ENCODE peak calls at places on chromosomes 1 and 21, in nine cellular contexts. S is psoas muscle; I is heart left ventricle; M is epithelial cell of proximal tubule; P is endodermal cell; L is CD8-positive, alpha-beta T cell; N is IMR-90; O is BE2C; W is HFF-Myc. Z is an unnamed sample.

GRCh38 chr1:6794164-6794563 is 8.9 kb downstream of the CAMTA1 start:
- DNase-seq in S (no peak), I (no peak), M (no peak), P (no peak), L (no peak), N (peak), O (no peak), W (no peak), Z (peak)

GRCh38 chr1:67559222-67559700 is 125.7 kb upstream of the GADD45A start:
- DNase-seq in S (peak), I (peak), M (no peak), P (peak), L (no peak), N (peak), O (peak), W (no peak), Z (peak)

GRCh38 chr1:38781872-38782617 is 77.5 kb downstream of the RRAGC start:
- DNase-seq in S (no peak), I (no peak), M (no peak), P (no peak), L (no peak), N (no peak), O (no peak), W (no peak), Z (no peak)

GRCh38 chr1:247118946-247119446 is 14.8 kb upstream of the ZNF669 start:
- DNase-seq in S (no peak), I (no peak), M (no peak), P (peak), L (no peak), N (no peak), O (peak), W (no peak), Z (peak)

GRCh38 chr1:33321178-33321577 is 280 bp upstream of the A3GALT2 start:
- DNase-seq in S (no peak), I (no peak), M (no peak), P (no peak), L (no peak), N (no peak), O (no peak), W (no peak), Z (no peak)

GRCh38 chr1:2228684-2229031 is 539 bp downstream of the SKI start:
- DNase-seq in S (no peak), I (peak), M (no peak), P (peak), L (no peak), N (no peak), O (no peak), W (no peak), Z (no peak)

GRCh38 chr1:109993885-109994284 is 9.3 kb downstream of the AHCYL1 start:
- DNase-seq in S (no peak), I (no peak), M (no peak), P (no peak), L (no peak), N (peak), O (no peak), W (no peak), Z (peak)

GRCh38 chr1:42085596-42085995 is 67.6 kb upstream of the GUCA2B start:
- DNase-seq in S (no peak), I (no peak), M (peak), P (no peak), L (no peak), N (peak), O (no peak), W (no peak), Z (peak)

GRCh38 chr21:39000496-39000895 is 182.8 kb downstream of the PSMG1 start:
- DNase-seq in S (no peak), I (no peak), M (no peak), P (peak), L (no peak), N (peak), O (no peak), W (no peak), Z (no peak)

GRCh38 chr1:3282186-3282585 is 172.3 kb upstream of the ARHGEF16 start:
- DNase-seq in S (no peak), I (no peak), M (no peak), P (no peak), L (no peak), N (no peak), O (no peak), W (no peak), Z (no peak)

GRCh38 chr1:164636744-164637143 is 77.8 kb downstream of the PBX1 start:
- DNase-seq in S (no peak), I (no peak), M (no peak), P (no peak), L (no peak), N (no peak), O (no peak), W (no peak), Z (no peak)

DNA sequence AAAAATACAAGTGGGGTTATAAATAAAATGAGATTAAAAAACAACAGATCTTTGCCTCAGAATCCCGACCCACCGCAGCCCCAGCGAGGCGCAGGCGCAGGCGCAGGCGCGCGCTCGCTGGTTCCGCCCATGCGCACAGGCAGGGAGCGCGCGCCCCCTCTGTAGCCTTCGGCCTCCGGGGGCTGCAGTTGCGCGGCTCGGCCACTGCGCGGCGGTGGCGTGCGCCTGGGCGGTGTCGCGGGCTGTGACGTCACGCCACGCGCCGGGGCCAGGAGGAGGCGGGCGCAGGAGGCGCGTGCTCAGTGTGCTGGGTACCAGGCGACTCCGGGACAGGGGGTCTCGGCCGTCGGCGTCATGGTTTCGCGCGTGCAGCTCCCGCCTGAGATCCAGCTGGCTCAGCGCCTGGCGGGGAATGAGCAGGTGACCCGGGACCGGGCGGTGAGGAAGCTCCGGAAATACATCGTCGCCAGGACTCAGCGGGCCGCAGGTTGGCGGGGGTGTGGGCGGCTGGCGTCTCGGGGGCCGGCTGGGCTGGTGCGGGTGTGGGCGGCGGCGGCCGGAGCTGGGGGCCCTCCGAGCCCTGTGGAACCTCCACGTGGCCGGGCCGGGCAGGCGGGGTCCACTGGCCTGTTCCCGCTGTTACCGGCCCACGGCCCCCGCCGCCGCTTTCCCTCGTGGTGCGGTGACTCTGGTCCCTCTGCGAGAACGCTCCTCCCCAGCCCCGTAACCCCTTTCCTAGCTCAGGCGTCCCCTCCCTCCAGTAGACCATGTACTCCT is at the start of gene RRP1:
- DNase-seq in S (peak), I (peak), M (no peak), P (peak), L (peak), N (peak), O (peak), W (peak), Z (peak)
- H3K4me3 ChIP-seq in S (peak), I (peak), M (peak), P (peak), L (peak), N (peak), O (peak), W (peak), Z (peak)

GRCh38 chr1:54325705-54326461 is 80.3 kb downstream of the SSBP3 start:
- DNase-seq in S (no peak), I (no peak), M (no peak), P (peak), L (no peak), N (no peak), O (peak), W (no peak), Z (no peak)

GRCh38 chr1:54324031-54324654 is 82.1 kb downstream of the SSBP3 start:
- DNase-seq in S (no peak), I (no peak), M (no peak), P (no peak), L (no peak), N (peak), O (peak), W (no peak), Z (no peak)

GRCh38 chr1:54324750-54325704 is 81.2 kb downstream of the SSBP3 start:
- DNase-seq in S (no peak), I (no peak), M (no peak), P (no peak), L (no peak), N (peak), O (no peak), W (no peak), Z (peak)

GRCh38 chr1:54326577-54327385 is 79.4 kb downstream of the SSBP3 start:
- DNase-seq in S (no peak), I (no peak), M (no peak), P (no peak), L (no peak), N (peak), O (no peak), W (no peak), Z (no peak)

DNA sequence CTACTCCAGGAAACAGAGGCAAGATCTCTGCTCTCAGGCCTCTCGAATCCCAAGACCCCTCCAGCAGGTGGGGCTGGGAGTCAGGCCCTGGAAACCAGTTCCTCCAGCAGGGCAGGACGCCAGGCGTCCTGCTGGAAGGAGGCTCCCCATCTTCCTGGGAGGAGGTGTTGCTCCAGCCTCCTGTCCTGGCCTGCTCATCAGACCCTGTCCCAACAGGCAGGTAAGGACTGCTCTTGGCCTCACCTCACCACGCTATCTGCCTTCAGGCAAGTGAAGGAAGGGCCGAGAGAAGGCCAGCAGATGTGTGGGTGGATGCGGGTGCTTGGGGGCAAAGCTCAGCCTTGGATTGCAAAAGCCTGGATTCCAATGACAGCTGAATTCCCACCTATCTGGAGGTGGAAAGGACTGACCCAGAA is 82.9 kb downstream of the SSBP3 start:
- DNase-seq in S (no peak), I (no peak), M (no peak), P (peak), L (no peak), N (no peak), O (no peak), W (no peak), Z (no peak)
- TF ChIP-seq CTCF in S (no peak), I (peak), M (no peak), P (peak), L (no peak), N (no peak), O (peak), W (peak), Z (no peak)

GRCh38 chr1:65955503-65955902 is 162.8 kb downstream of the PDE4B start:
- DNase-seq in S (no peak), I (no peak), M (no peak), P (no peak), L (no peak), N (no peak), O (no peak), W (no peak), Z (no peak)

GRCh38 chr1:65949933-65950332 is 157.2 kb downstream of the PDE4B start:
- DNase-seq in S (no peak), I (no peak), M (no peak), P (no peak), L (no peak), N (no peak), O (no peak), W (no peak), Z (no peak)

GRCh38 chr1:65955071-65955470 is 162.4 kb downstream of the PDE4B start:
- DNase-seq in S (no peak), I (no peak), M (no peak), P (no peak), L (no peak), N (no peak), O (no peak), W (no peak), Z (no peak)

GRCh38 chr1:65953170-65953569 is 160.5 kb downstream of the PDE4B start:
- DNase-seq in S (no peak), I (no peak), M (no peak), P (no peak), L (no peak), N (no peak), O (no peak), W (no peak), Z (peak)

GRCh38 chr1:65952692-65953091 is 160.0 kb downstream of the PDE4B start:
- DNase-seq in S (no peak), I (no peak), M (no peak), P (no peak), L (no peak), N (peak), O (no peak), W (no peak), Z (peak)
- H3K4me3 ChIP-seq in S (no peak), I (no peak), M (no peak), P (no peak), L (no peak), N (no peak), O (no peak), W (no peak), Z (no peak)

DNA sequence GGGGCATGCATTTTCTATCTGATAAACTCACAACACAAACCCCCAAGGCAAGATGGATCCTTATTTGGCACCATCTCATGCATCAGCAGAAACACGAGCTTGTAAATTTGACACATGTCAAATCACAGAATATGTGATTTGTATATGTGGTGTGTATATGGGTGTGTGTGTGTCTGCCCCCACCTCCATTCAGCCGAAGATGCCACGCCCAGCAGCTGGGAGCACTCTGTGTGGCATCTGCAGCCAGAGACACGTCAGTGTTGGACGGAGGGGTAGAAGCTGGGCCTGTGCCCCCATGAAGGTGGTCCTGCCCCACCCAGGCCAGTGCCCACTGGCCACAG is 108.4 kb downstream of the CAPN8 start:
- DNase-seq in S (no peak), I (no peak), M (no peak), P (no peak), L (no peak), N (no peak), O (no peak), W (no peak), Z (no peak)
- TF ChIP-seq CTCF in S (no peak), I (no peak), M (no peak), P (no peak), L (no peak), N (no peak), O (no peak), W (no peak), Z (no peak)